ENCODE peak calls at places on chromosomes 4 and X, in seven cellular contexts. N is GM23338, E is PC-3, M is astrocyte of the spinal cord, R is heart right ventricle, V is fibroblast of lung, W is tibial nerve. U is an unnamed sample.

GRCh38 chr4:5812506-5813229 is 80.2 kb downstream of the CRMP1 start:
- DNase-seq in V (peak), M (peak), N (peak), W (no peak), E (peak), R (no peak), U (peak)

GRCh38 chr4:94690851-94691254 is 66.9 kb upstream of the BMPR1B start:
- DNase-seq in V (peak), N (no peak), M (peak), E (peak), W (no peak), R (no peak), U (peak)

GRCh38 chr4:76977731-76978350 is 28.3 kb downstream of the SEPTIN11 start:
- DNase-seq in V (peak), W (no peak), R (no peak), E (peak), N (no peak), M (peak), U (no peak)

GRCh38 chr4:52019941-52020657 is at the start of gene LRRC66:
- DNase-seq in W (no peak), N (no peak), M (no peak), V (no peak), R (no peak), E (peak), U (no peak)

GRCh38 chrX:1477801-1478458 is 25.2 kb upstream of the ASMTL start:
- DNase-seq in V (no peak), W (no peak), R (no peak), M (peak), N (no peak), E (no peak), U (no peak)

GRCh38 chr4:1413687-1414479 is 7.6 kb upstream of the NKX1-1 start:
- DNase-seq in W (no peak), R (no peak), E (no peak), N (peak), V (no peak), M (no peak), U (no peak)

GRCh38 chr4:13678186-13678924 is 50.8 kb upstream of the BOD1L1 start:
- DNase-seq in V (peak), R (no peak), M (no peak), W (no peak), N (no peak), E (no peak), U (no peak)

GRCh38 chrX:7706032-7706431 is 136.9 kb upstream of the VCX start:
- DNase-seq in V (no peak), R (no peak), M (peak), E (peak), W (no peak), N (no peak), U (no peak)

GRCh38 chr4:86452323-86452995 is 92.6 kb upstream of the MAPK10 start:
- DNase-seq in V (no peak), N (no peak), R (peak), M (peak), E (no peak), W (no peak), U (no peak)

GRCh38 chr4:101993841-101994221 is 203.3 kb downstream of the BANK1 start:
- DNase-seq in N (no peak), R (no peak), V (no peak), E (no peak), W (no peak), M (no peak), U (no peak)

GRCh38 chr4:101989551-101989950 is 199.0 kb downstream of the BANK1 start:
- DNase-seq in E (no peak), R (no peak), W (no peak), M (no peak), N (no peak), V (peak), U (no peak)

GRCh38 chr4:101993002-101993840 is 202.7 kb downstream of the BANK1 start:
- DNase-seq in M (no peak), V (no peak), R (no peak), E (no peak), N (no peak), W (no peak), U (no peak)

GRCh38 chr4:101994247-101994775 is 203.8 kb downstream of the BANK1 start:
- DNase-seq in W (no peak), M (no peak), N (no peak), V (no peak), R (no peak), E (no peak), U (no peak)
- TF ChIP-seq CTCF in W (no peak), M (no peak), N (no peak), V (no peak), R (no peak), E (no peak), U (no peak)

GRCh38 chrX:13815664-13816063 is 1.2 kb downstream of the GPM6B start:
- DNase-seq in M (no peak), E (no peak), N (no peak), V (no peak), R (no peak), W (no peak), U (no peak)

GRCh38 chrX:13821740-13822139 is 4.8 kb upstream of the GPM6B start:
- DNase-seq in R (no peak), N (no peak), E (no peak), M (no peak), W (no peak), V (no peak), U (no peak)

DNA sequence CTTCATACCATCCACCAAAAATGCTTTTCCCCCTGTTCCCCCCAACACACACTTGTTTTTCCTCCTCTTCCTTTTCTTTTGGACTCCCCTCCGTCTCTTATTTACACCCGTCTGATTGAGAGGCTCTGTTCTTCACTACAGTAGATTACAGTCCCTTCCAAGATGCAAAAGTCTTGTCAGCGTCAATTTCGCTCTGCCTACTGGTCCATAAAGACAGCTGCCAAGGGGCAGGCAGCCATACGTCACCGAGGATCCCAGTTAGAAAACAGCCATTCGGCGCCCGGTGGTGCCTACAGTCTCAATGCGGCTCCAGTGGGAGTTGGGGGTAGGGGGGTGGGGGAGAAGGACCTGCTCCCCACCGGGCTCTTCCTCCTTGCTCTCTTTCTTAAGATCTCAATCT is at the start of gene GPM6B:
- DNase-seq in E (no peak), N (peak), M (no peak), R (no peak), V (no peak), W (no peak), U (no peak)
- H3K4me3 ChIP-seq in E (no peak), N (no peak), M (peak), R (no peak), V (peak), W (peak), U (no peak)

DNA sequence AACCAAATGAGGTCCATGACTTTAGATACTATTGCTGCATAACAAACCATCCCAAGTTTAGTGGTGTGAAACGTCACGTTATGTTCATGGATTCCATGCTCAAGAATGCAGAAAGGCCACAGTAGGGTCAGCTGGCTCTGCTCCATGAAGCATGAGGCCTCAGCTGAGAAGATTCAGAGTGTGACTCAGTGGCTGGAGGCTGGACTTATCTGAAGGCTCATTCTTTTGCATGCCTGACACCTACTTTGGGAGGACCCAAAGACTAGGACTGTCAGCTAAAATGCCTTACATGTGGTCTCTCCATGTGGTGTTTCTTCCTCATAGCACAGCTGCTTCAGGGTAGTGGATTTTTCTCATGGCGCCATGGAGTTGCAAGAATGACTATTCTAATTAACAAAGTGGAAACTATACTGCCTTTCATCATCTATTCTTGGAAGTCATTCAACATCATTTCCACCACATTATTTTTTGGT is 11.5 kb upstream of the CCDC149 start:
- DNase-seq in W (no peak), N (no peak), R (no peak), V (peak), M (peak), E (no peak), U (peak)
- TF ChIP-seq CTCF in W (no peak), N (no peak), R (no peak), V (no peak), M (no peak), E (no peak), U (no peak)

DNA sequence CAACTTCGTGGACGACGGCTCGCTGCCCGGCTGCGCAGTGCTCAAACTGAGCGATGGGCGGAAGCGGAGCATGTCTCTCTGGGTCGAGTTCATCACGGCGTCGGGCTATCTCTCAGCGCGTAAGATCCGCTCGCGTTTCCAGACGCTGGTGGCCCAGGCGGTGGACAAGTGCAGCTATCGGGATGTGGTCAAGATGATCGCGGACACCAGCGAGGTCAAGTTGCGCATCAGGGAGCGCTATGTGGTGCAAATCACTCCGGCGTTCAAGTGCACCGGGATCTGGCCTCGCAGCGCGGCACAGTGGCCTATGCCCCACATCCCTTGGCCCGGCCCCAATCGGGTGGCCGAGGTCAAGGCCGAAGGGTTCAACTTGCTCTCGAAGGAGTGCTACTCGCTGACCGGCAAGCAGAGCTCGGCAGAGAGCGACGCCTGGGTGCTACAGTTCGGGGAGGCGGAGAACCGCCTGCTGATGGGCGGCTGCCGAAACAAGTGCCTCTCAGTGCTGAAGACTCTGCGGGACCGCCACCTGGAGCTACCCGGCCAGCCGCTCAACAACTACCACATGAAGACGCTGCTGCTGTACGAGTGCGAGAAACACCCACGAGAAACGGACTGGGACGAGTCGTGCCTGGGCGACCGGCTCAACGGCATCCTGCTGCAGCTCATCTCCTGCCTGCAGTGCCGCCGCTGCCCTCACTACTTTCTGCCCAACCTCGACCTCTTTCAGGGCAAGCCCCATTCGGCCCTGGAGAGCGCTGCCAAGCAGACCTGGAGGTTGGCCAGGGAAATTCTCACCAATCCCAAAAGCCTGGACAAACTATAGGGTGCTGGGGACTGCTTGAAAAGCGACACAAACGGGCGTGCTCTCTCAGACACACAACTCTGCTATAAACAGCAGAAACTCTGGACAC is 1.6 kb downstream of the MAB21L2 start:
- DNase-seq in N (peak), R (peak), M (peak), W (no peak), E (no peak), V (peak), U (no peak)
- H3K4me3 ChIP-seq in N (peak), R (peak), M (peak), W (peak), E (no peak), V (peak), U (peak)

GRCh38 chr4:127188847-127189246 is 443.9 kb upstream of the INTU start:
- DNase-seq in N (peak), V (peak), R (no peak), M (peak), W (no peak), E (peak), U (no peak)
- TF ChIP-seq CTCF in N (peak), V (no peak), R (peak), M (peak), W (no peak), E (peak), U (no peak)

DNA sequence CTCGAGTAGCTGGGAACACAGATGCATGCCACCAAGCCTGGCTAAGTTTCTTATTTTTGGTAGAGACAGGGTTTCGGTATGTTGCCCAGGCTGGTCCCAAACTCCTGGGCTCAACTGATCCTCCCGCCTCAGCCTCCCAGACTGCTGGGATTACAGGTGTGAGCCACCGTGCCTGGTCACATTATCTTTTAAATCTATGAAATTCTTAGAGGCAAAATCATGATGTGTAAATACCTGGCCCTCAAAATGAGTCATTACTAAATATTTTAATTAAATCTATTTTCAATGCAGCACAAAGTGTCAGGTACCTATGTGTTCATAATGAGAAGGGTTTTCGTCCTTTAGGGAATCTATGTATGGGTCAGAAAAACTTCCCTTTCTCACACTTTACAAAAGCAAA is 222.5 kb upstream of the GPC4 start:
- DNase-seq in W (no peak), V (no peak), M (no peak), N (no peak), E (peak), R (no peak), U (no peak)
- H3K4me3 ChIP-seq in W (no peak), V (no peak), M (no peak), N (no peak), E (peak), R (no peak), U (no peak)

GRCh38 chr4:21134994-21135393 is 434.7 kb downstream of the PACRGL start:
- DNase-seq in M (peak), V (peak), E (peak), N (peak), R (no peak), W (no peak), U (no peak)
- TF ChIP-seq CTCF in M (peak), V (no peak), E (peak), N (peak), R (peak), W (no peak), U (no peak)

DNA sequence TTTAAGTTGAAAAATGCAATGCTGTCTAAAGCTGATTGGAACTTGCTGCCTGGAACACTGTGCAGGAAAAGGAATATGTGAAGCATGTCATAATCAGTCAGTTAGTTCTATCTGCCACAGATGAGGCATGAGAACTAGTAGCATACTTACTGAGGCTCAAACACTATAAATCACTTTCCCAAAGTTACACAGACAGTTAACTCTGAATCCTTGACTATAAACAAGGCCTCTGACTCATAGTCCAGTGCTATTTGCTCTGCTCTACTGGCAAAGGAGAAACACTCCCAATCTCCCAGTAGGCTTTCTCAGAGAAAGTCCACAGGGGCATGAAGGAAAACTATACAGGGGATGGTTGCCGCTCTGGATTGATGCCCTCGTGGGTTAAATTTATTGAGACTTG is 2078.4 kb upstream of the TENM3 start:
- DNase-seq in V (peak), N (no peak), E (peak), R (no peak), W (no peak), M (peak), U (no peak)
- H3K4me3 ChIP-seq in V (no peak), N (no peak), E (no peak), R (no peak), W (no peak), M (no peak), U (no peak)

U was measured in AG09309.